ENCODE peak calls at places on chromosome 9, in five cellular contexts. J is HCT116, U is SK-N-SH, A is K562, V is GM12878. P is an unnamed sample.

GRCh38 chr9:77595426-77596051 is 52.6 kb downstream of the GNA14 start:
- DNase-seq in J (no peak), U (peak), A (no peak), V (no peak), P (no peak)

GRCh38 chr9:100020121-100020780 is 78.5 kb downstream of the ERP44 start:
- DNase-seq in J (no peak), U (no peak), A (no peak), V (no peak), P (no peak)

GRCh38 chr9:116499986-116500871 is 186.9 kb upstream of the TRIM32 start:
- DNase-seq in J (peak), U (no peak), A (peak), V (no peak), P (no peak)

GRCh38 chr9:133521122-133522072 is 3.4 kb downstream of the MYMK start:
- DNase-seq in J (no peak), U (no peak), A (no peak), V (no peak), P (no peak)

GRCh38 chr9:37449877-37450632 is 15.2 kb downstream of the ZBTB5 start:
- DNase-seq in J (no peak), U (no peak), A (no peak), V (no peak), P (no peak)

GRCh38 chr9:88280816-88281382 is 107.3 kb upstream of the SPIN1 start:
- DNase-seq in J (no peak), U (peak), A (no peak), V (no peak), P (peak)

GRCh38 chr9:7103382-7104170 is 345.8 kb downstream of the KDM4C start:
- DNase-seq in J (no peak), U (peak), A (no peak), V (no peak), P (no peak)

GRCh38 chr9:11086561-11086960 is 473.8 kb upstream of the PTPRD start:
- DNase-seq in J (no peak), U (no peak), A (no peak), V (no peak), P (no peak)

GRCh38 chr9:124786881-124787573 is 10.1 kb downstream of the OLFML2A start:
- DNase-seq in J (no peak), U (peak), A (no peak), V (no peak), P (no peak)

GRCh38 chr9:134488251-134488900 is 153.2 kb upstream of the COL5A1 start:
- DNase-seq in J (no peak), U (no peak), A (no peak), V (no peak), P (no peak)

GRCh38 chr9:71608825-71609452 is 159.4 kb downstream of the CEMIP2 start:
- DNase-seq in J (no peak), U (no peak), A (no peak), V (no peak), P (no peak)

GRCh38 chr9:114139061-114139460 is 16.3 kb upstream of the COL27A1 start:
- DNase-seq in J (no peak), U (no peak), A (no peak), V (no peak), P (no peak)

GRCh38 chr9:114143214-114143613 is 12.1 kb upstream of the COL27A1 start:
- DNase-seq in J (no peak), U (no peak), A (no peak), V (no peak), P (no peak)

GRCh38 chr9:114140850-114141249 is 14.5 kb upstream of the COL27A1 start:
- DNase-seq in J (no peak), U (no peak), A (no peak), V (no peak), P (no peak)

GRCh38 chr9:114140401-114140800 is 14.9 kb upstream of the COL27A1 start:
- DNase-seq in J (no peak), U (no peak), A (no peak), V (no peak), P (no peak)

DNA sequence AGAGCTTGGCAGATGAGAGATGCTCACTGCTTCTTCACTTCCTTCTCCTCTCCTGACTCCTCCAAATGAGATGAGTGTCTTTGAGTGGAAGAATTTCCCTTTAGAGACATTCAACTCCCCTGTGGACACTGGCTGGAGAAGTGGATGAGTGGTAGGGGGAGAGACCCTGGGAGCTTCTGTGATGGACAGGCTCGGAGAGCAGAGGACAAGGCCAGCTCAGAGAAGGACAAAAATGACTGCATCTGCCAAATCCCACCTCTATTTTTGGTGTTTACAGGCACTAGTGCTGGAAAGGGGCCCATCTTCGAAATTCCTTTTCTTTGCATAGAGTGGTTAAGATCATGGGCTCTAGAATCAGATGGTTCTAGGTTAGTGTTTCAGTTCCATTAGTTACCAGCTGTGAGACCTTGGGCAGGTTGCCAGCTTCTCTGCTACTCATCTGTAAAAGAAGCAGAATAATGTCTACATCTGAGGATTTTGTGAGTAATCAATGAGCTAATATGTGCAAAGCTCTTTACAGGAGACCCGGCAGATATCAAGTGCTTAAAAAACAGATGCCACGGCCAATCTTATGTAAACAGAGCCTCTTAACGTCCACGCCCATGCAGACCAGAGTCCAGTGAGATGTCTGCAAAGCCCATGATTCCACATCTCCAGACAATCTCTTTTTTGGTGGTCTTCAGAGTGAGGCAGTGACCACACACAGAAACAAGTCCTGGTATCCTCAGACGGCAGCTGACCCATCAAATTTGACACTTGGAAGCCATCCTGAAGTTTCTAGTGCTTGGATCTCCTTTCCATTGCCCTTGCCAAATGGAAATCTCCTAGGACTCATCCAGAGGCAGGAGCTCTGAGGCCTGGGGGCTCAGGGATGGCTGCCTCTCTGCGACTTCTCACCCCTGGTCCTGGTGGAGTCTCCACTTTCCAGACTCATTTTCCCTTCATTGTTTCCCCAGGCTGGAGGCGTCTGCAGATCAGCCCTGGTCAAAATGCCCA is 13.5 kb upstream of the COL27A1 start:
- DNase-seq in J (no peak), U (no peak), A (no peak), V (no peak), P (no peak)
- TF ChIP-seq JUND in J (no peak), U (no peak), A (no peak), V (no peak), P (no peak)

GRCh38 chr9:111863636-111864035 is 33.0 kb upstream of the UGCG start:
- DNase-seq in J (no peak), U (no peak), A (no peak), V (no peak), P (no peak)
- TF ChIP-seq JUND in J (no peak), U (no peak), A (no peak), V (no peak), P (no peak)

DNA sequence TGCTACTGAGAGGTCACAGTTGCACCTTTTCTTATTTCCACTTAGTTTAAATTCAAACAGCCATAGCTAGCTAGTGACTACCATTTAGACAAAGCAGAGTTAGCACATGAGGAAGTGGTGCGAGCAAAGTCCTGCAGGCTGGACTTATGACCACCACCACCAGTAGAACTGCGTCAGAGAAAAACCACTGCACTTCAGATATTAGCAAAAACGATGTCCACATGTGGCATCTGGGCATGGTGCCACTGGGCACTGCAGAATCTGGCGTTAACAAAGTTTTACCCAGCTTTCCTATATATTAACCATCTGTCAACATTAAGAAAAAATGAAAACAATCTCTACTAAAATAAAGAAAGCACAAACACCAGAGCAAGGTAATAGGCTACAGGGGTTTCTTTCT is 80.1 kb downstream of the SPTLC1 start:
- DNase-seq in J (no peak), U (no peak), A (no peak), V (no peak), P (no peak)
- TF ChIP-seq JUND in J (no peak), U (no peak), A (no peak), V (no peak), P (no peak)

GRCh38 chr9:107784235-107784958 is 294.8 kb upstream of the KLF4 start:
- DNase-seq in J (peak), U (no peak), A (peak), V (no peak), P (peak)
- TF ChIP-seq JUND in J (no peak), U (no peak), A (peak), V (no peak), P (no peak)

DNA sequence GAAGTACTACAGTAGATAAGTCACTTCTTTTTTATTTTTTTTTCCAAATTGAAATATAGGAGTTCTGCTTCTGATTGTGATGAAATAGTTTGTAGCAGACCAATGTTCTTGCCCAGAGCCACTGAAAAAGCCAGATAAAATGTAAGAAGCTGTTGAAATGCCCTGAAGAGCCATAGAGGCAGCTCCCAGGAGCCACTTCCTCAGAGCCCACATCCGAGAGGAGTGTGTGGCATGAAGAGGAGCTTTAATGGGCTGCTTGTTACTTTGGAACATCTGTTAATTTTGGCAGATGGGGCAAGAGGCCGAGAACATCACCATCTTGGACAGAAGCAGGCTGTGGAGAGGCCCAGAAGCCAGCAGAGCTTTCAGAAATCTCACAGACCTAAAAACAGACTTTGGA is 370.8 kb downstream of the GADD45G start:
- DNase-seq in J (no peak), U (no peak), A (no peak), V (no peak), P (no peak)
- TF ChIP-seq JUND in J (no peak), U (no peak), A (no peak), V (no peak), P (no peak)

GRCh38 chr9:36337002-36337401 is 63.1 kb downstream of the RNF38 start:
- DNase-seq in J (no peak), U (no peak), A (no peak), V (no peak), P (no peak)
- TF ChIP-seq JUND in J (no peak), U (no peak), A (no peak), V (no peak), P (no peak)

DNA sequence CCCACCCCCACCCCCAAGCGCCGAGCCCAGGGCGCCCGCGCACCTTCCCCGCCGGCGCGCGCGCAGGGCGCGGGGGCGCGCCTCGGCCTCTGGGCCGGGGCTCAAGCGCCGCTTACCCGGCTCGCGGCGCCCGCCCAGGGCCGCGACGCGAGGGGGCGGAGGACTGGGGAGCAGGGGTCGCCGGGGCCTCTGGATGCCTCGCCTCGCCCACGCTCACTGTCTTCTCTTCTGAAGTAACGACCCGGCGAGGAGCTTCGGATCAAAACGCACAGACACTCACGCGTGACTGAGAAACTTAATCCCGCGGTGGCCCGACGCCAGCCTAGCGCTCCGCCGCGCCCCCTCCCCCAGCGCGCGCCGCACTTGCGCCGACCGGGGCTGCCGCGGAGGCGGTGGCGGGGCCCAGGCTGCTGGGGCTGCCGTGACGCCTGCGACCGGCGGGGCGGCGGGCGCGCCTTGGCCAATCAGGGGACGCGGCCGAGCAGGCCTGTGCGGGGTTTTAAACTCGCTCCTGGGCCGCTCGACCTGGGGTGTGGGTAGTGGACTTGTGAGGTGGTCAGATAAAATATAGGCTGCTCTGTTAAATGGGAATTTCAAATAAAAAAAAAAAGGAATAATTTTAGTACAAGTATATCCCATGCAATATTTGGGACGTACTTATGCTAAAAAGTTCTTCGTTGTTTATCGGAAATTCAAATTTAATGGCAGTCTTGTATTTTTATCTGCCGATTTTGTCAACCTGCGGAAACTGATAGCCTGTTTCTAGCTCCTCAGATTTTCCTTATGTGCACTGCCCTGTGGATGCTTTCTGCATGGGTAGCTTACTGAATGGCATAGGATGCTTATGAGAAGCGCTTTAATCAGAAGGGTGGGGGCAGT is at the start of gene MPDZ:
- DNase-seq in J (no peak), U (peak), A (peak), V (no peak), P (peak)
- TF ChIP-seq JUND in J (no peak), U (no peak), A (no peak), V (no peak), P (no peak)

GRCh38 chr9:136619742-136620440 is 42.8 kb upstream of the EGFL7 start:
- DNase-seq in J (no peak), U (no peak), A (no peak), V (no peak), P (no peak)
- TF ChIP-seq JUND in J (no peak), U (no peak), A (no peak), V (no peak), P (no peak)

GRCh38 chr9:5631021-5631420 is 2.1 kb downstream of the RIC1 start:
- DNase-seq in J (no peak), U (no peak), A (no peak), V (no peak), P (no peak)

GRCh38 chr9:5628530-5629311 is at the start of gene RIC1:
- DNase-seq in J (peak), U (peak), A (peak), V (peak), P (peak)

GRCh38 chr9:5630038-5630507 is 1.2 kb downstream of the RIC1 start:
- DNase-seq in J (no peak), U (peak), A (no peak), V (no peak), P (no peak)

GRCh38 chr9:5628183-5628529 is 751 bp upstream of the RIC1 start:
- DNase-seq in J (no peak), U (peak), A (no peak), V (no peak), P (no peak)

DNA sequence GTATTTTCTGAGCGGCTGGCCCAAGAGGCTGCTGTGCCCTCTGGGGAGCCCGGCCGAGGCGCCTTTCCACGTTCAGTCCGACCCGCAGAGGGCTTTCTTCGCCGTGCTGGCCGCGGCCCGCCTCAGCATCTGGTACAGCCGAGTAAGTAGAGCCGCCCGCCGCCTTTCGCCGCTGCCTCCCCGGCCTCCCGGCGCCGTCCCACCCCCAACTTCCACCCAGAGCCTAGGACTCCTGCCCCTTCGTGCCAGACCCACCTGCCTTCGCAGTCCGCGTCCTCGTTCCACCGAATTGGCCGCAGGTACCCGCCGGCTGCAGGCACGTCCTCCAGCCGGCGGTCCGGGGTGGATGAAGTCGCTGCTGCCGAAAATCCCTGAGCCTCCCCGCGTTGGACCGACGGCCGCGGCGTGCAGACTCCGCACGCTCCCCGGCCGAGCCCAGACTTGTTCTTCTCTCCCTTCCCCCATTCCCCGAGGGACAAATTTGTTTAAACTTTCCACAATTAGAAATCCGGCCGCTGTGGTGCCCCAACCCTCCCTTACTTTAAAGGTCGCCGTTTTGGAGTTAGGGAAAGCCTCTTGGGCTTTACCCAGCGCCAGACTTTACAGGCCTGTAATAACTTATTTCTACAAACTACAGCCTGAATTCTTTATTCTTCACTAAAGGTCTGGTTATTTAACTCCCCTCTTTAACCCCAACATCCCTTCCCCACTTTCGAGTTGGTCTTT is 568 bp downstream of the RIC1 start:
- DNase-seq in J (no peak), U (peak), A (no peak), V (no peak), P (no peak)
- TF ChIP-seq JUND in J (no peak), U (no peak), A (no peak), V (no peak), P (no peak)

P was measured in T47D.